ENCODE peak calls at places on chromosome 18, in ten cellular contexts. One of them, this sample, is unnamed. For H3K36me3, the result is how much of the 10 kb centered on the place peaks cover.

GRCh38 chr18:68263481-68263880 is 451.4 kb downstream of the TMX3 start:
- DNase-seq in sigmoid colon: no peak
- DNase-seq in fibroblast of lung: peak
- DNase-seq in psoas muscle: no peak
- DNase-seq in GM23338: no peak
- DNase-seq in Peyer's patch: no peak
- DNase-seq in brain microvascular endothelial cell: peak
- DNase-seq in adipocyte: peak
- DNase-seq in suprapubic skin: no peak
- DNase-seq in HepG2: no peak
- DNase-seq in this sample: no peak

GRCh38 chr18:4403836-4404235 is 51.3 kb downstream of the DLGAP1 start:
- DNase-seq in sigmoid colon: no peak
- DNase-seq in fibroblast of lung: no peak
- DNase-seq in psoas muscle: no peak
- DNase-seq in GM23338: no peak
- DNase-seq in Peyer's patch: no peak
- DNase-seq in brain microvascular endothelial cell: no peak
- DNase-seq in adipocyte: no peak
- DNase-seq in suprapubic skin: no peak
- DNase-seq in HepG2: no peak
- DNase-seq in this sample: no peak

GRCh38 chr18:44309185-44309584 is 371.5 kb upstream of the SETBP1 start:
- DNase-seq in sigmoid colon: no peak
- DNase-seq in fibroblast of lung: peak
- DNase-seq in psoas muscle: no peak
- DNase-seq in GM23338: no peak
- DNase-seq in Peyer's patch: no peak
- DNase-seq in brain microvascular endothelial cell: no peak
- DNase-seq in adipocyte: peak
- DNase-seq in suprapubic skin: no peak
- DNase-seq in HepG2: no peak
- DNase-seq in this sample: no peak

GRCh38 chr18:55587341-55588000 is 521 bp downstream of the TCF4 start:
- DNase-seq in sigmoid colon: no peak
- DNase-seq in fibroblast of lung: peak
- DNase-seq in psoas muscle: peak
- DNase-seq in GM23338: peak
- DNase-seq in Peyer's patch: no peak
- DNase-seq in brain microvascular endothelial cell: peak
- DNase-seq in adipocyte: peak
- DNase-seq in suprapubic skin: no peak
- DNase-seq in HepG2: no peak
- DNase-seq in this sample: no peak

GRCh38 chr18:78731423-78732032 is 248.1 kb upstream of the SALL3 start:
- DNase-seq in sigmoid colon: no peak
- DNase-seq in fibroblast of lung: no peak
- DNase-seq in psoas muscle: no peak
- DNase-seq in GM23338: no peak
- DNase-seq in Peyer's patch: no peak
- DNase-seq in brain microvascular endothelial cell: no peak
- DNase-seq in adipocyte: no peak
- DNase-seq in suprapubic skin: peak
- DNase-seq in HepG2: no peak
- DNase-seq in this sample: no peak

GRCh38 chr18:7084080-7084765 is 33.4 kb downstream of the LAMA1 start:
- DNase-seq in sigmoid colon: no peak
- DNase-seq in fibroblast of lung: peak
- DNase-seq in psoas muscle: no peak
- DNase-seq in GM23338: no peak
- DNase-seq in Peyer's patch: no peak
- DNase-seq in brain microvascular endothelial cell: peak
- DNase-seq in adipocyte: peak
- DNase-seq in suprapubic skin: no peak
- DNase-seq in HepG2: no peak
- DNase-seq in this sample: no peak

GRCh38 chr18:77666613-77667012 is 417.0 kb downstream of the GALR1 start:
- DNase-seq in sigmoid colon: no peak
- DNase-seq in fibroblast of lung: no peak
- DNase-seq in psoas muscle: no peak
- DNase-seq in GM23338: no peak
- DNase-seq in Peyer's patch: no peak
- DNase-seq in brain microvascular endothelial cell: no peak
- DNase-seq in adipocyte: no peak
- DNase-seq in suprapubic skin: no peak
- DNase-seq in HepG2: no peak
- DNase-seq in this sample: no peak

GRCh38 chr18:76889086-76889699 is 66.8 kb downstream of the ZNF236 start:
- DNase-seq in sigmoid colon: no peak
- DNase-seq in fibroblast of lung: no peak
- DNase-seq in psoas muscle: no peak
- DNase-seq in GM23338: no peak
- DNase-seq in Peyer's patch: no peak
- DNase-seq in brain microvascular endothelial cell: no peak
- DNase-seq in adipocyte: no peak
- DNase-seq in suprapubic skin: no peak
- DNase-seq in HepG2: no peak
- DNase-seq in this sample: no peak

GRCh38 chr18:37920865-37921264 is 355.3 kb upstream of the CELF4 start:
- DNase-seq in sigmoid colon: no peak
- DNase-seq in fibroblast of lung: no peak
- DNase-seq in psoas muscle: no peak
- DNase-seq in GM23338: no peak
- DNase-seq in Peyer's patch: no peak
- DNase-seq in brain microvascular endothelial cell: no peak
- DNase-seq in adipocyte: no peak
- DNase-seq in suprapubic skin: no peak
- DNase-seq in HepG2: no peak
- DNase-seq in this sample: no peak

GRCh38 chr18:54161267-54161666 is 63.2 kb downstream of the MBD2 start:
- DNase-seq in sigmoid colon: no peak
- DNase-seq in fibroblast of lung: peak
- DNase-seq in psoas muscle: no peak
- DNase-seq in GM23338: no peak
- DNase-seq in Peyer's patch: no peak
- DNase-seq in brain microvascular endothelial cell: no peak
- DNase-seq in adipocyte: no peak
- DNase-seq in suprapubic skin: no peak
- DNase-seq in HepG2: no peak
- DNase-seq in this sample: no peak

GRCh38 chr18:61107107-61107506 is 226.1 kb upstream of the CDH20 start:
- DNase-seq in sigmoid colon: no peak
- DNase-seq in fibroblast of lung: no peak
- DNase-seq in psoas muscle: no peak
- DNase-seq in GM23338: no peak
- DNase-seq in Peyer's patch: no peak
- DNase-seq in brain microvascular endothelial cell: no peak
- DNase-seq in adipocyte: no peak
- DNase-seq in suprapubic skin: no peak
- DNase-seq in HepG2: no peak
- DNase-seq in this sample: no peak

GRCh38 chr18:69328086-69328485 is 72.6 kb upstream of the DOK6 start:
- DNase-seq in sigmoid colon: no peak
- DNase-seq in fibroblast of lung: no peak
- DNase-seq in psoas muscle: no peak
- DNase-seq in GM23338: no peak
- DNase-seq in Peyer's patch: no peak
- DNase-seq in brain microvascular endothelial cell: no peak
- DNase-seq in adipocyte: no peak
- DNase-seq in suprapubic skin: no peak
- DNase-seq in HepG2: no peak
- DNase-seq in this sample: no peak

DNA sequence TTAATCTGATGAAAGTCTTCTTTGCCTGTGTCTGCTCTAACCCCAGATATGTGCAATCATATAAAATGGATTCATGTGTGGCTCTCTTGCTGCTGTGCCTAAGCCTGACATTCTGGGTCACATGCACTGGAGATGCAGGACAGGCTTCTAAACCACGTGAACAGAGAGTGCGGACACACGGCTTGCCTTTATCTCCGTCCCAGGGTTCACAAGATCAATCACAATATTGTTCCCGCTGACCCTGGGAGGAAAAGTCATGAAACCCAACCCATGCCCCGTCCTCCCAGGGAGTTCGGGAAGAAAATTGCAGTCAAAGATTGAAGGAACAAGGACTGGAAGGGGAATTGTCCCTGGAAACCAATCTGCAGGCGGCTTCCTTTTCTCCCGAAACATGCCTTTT is 74.8 kb downstream of the VAPA start:
- DNase-seq in sigmoid colon: no peak
- DNase-seq in fibroblast of lung: no peak
- DNase-seq in psoas muscle: no peak
- DNase-seq in GM23338: no peak
- DNase-seq in Peyer's patch: no peak
- DNase-seq in brain microvascular endothelial cell: no peak
- DNase-seq in adipocyte: no peak
- DNase-seq in suprapubic skin: no peak
- DNase-seq in HepG2: peak
- DNase-seq in this sample: no peak
- H3K36me3 ChIP-seq in sigmoid colon: under half
- H3K36me3 ChIP-seq in fibroblast of lung: under half
- H3K36me3 ChIP-seq in psoas muscle: under half
- H3K36me3 ChIP-seq in GM23338: under half
- H3K36me3 ChIP-seq in Peyer's patch: under half
- H3K36me3 ChIP-seq in brain microvascular endothelial cell: under half
- H3K36me3 ChIP-seq in adipocyte: under half
- H3K36me3 ChIP-seq in suprapubic skin: under half
- H3K36me3 ChIP-seq in HepG2: under half
- H3K36me3 ChIP-seq in this sample: under half

DNA sequence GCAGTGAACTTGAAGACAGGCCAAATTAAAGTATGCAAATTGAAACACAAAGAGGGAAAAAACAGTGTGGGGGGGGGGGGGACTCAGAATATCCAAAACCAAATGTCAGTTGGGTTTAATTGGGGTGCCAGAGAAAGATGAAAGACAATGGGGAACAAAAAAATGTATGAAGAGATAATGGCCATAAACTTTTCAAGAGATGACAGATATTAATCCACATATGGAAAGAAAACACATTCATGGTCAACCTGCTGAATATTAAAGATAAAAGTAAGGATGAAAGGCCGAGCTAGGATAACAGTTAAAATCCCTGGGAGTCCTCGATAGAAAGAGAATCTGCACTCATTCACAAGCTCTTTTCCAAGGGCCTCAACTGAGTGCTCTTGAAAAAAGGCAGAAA is 26.6 kb downstream of the SMAD2 start:
- DNase-seq in sigmoid colon: no peak
- DNase-seq in fibroblast of lung: no peak
- DNase-seq in psoas muscle: no peak
- DNase-seq in GM23338: no peak
- DNase-seq in Peyer's patch: no peak
- DNase-seq in brain microvascular endothelial cell: no peak
- DNase-seq in adipocyte: no peak
- DNase-seq in suprapubic skin: no peak
- DNase-seq in HepG2: no peak
- DNase-seq in this sample: no peak
- H3K4me3 ChIP-seq in sigmoid colon: no peak
- H3K4me3 ChIP-seq in fibroblast of lung: no peak
- H3K4me3 ChIP-seq in psoas muscle: no peak
- H3K4me3 ChIP-seq in GM23338: peak
- H3K4me3 ChIP-seq in Peyer's patch: no peak
- H3K4me3 ChIP-seq in brain microvascular endothelial cell: no peak
- H3K4me3 ChIP-seq in adipocyte: no peak
- H3K4me3 ChIP-seq in suprapubic skin: no peak
- H3K4me3 ChIP-seq in HepG2: no peak
- H3K4me3 ChIP-seq in this sample: no peak

GRCh38 chr18:45589559-45590041 is 25.7 kb upstream of the SLC14A2 start:
- DNase-seq in sigmoid colon: no peak
- DNase-seq in fibroblast of lung: peak
- DNase-seq in psoas muscle: peak
- DNase-seq in GM23338: peak
- DNase-seq in Peyer's patch: no peak
- DNase-seq in brain microvascular endothelial cell: peak
- DNase-seq in adipocyte: peak
- DNase-seq in suprapubic skin: no peak
- DNase-seq in HepG2: no peak
- DNase-seq in this sample: no peak

GRCh38 chr18:45590060-45590537 is 25.2 kb upstream of the SLC14A2 start:
- DNase-seq in sigmoid colon: no peak
- DNase-seq in fibroblast of lung: no peak
- DNase-seq in psoas muscle: no peak
- DNase-seq in GM23338: no peak
- DNase-seq in Peyer's patch: no peak
- DNase-seq in brain microvascular endothelial cell: no peak
- DNase-seq in adipocyte: peak
- DNase-seq in suprapubic skin: no peak
- DNase-seq in HepG2: no peak
- DNase-seq in this sample: no peak

GRCh38 chr18:45588284-45588683 is 27.0 kb upstream of the SLC14A2 start:
- DNase-seq in sigmoid colon: no peak
- DNase-seq in fibroblast of lung: peak
- DNase-seq in psoas muscle: no peak
- DNase-seq in GM23338: no peak
- DNase-seq in Peyer's patch: no peak
- DNase-seq in brain microvascular endothelial cell: no peak
- DNase-seq in adipocyte: peak
- DNase-seq in suprapubic skin: no peak
- DNase-seq in HepG2: no peak
- DNase-seq in this sample: no peak

GRCh38 chr18:45588831-45589558 is 26.3 kb upstream of the SLC14A2 start:
- DNase-seq in sigmoid colon: no peak
- DNase-seq in fibroblast of lung: peak
- DNase-seq in psoas muscle: no peak
- DNase-seq in GM23338: no peak
- DNase-seq in Peyer's patch: no peak
- DNase-seq in brain microvascular endothelial cell: no peak
- DNase-seq in adipocyte: peak
- DNase-seq in suprapubic skin: no peak
- DNase-seq in HepG2: no peak
- DNase-seq in this sample: no peak

GRCh38 chr18:45590546-45590945 is 24.7 kb upstream of the SLC14A2 start:
- DNase-seq in sigmoid colon: no peak
- DNase-seq in fibroblast of lung: no peak
- DNase-seq in psoas muscle: no peak
- DNase-seq in GM23338: no peak
- DNase-seq in Peyer's patch: no peak
- DNase-seq in brain microvascular endothelial cell: no peak
- DNase-seq in adipocyte: no peak
- DNase-seq in suprapubic skin: no peak
- DNase-seq in HepG2: no peak
- DNase-seq in this sample: no peak
- H3K36me3 ChIP-seq in sigmoid colon: under half
- H3K36me3 ChIP-seq in fibroblast of lung: under half
- H3K36me3 ChIP-seq in psoas muscle: under half
- H3K36me3 ChIP-seq in GM23338: under half
- H3K36me3 ChIP-seq in Peyer's patch: under half
- H3K36me3 ChIP-seq in brain microvascular endothelial cell: under half
- H3K36me3 ChIP-seq in adipocyte: under half
- H3K36me3 ChIP-seq in suprapubic skin: under half
- H3K36me3 ChIP-seq in HepG2: under half
- H3K36me3 ChIP-seq in this sample: under half

DNA sequence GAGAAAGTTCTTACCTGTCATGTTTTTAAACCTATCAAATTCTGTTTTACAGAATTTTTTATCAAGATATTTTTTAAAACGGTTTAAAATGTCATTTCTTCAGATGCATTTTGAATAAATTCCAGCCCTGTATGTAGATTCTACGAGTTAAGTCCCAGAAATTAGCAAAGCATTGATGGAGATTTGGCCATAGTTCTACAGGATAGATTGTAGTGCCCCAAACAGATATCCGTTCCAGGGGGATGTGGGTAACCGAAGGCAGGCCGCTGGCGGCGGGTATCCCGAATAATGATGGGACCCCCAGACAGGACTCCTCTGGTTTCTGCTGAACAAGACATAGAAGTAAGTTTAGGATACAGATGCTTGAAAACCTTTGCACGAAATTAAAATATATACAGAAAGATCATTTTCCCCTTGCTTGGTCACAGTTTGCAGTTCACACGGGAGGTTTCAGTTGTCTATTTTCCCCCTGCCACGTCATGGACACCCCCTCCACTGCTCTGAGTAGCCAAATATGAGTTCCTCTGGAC is 755 bp downstream of the NOL4 start:
- DNase-seq in sigmoid colon: no peak
- DNase-seq in fibroblast of lung: no peak
- DNase-seq in psoas muscle: no peak
- DNase-seq in GM23338: no peak
- DNase-seq in Peyer's patch: no peak
- DNase-seq in brain microvascular endothelial cell: no peak
- DNase-seq in adipocyte: no peak
- DNase-seq in suprapubic skin: no peak
- DNase-seq in HepG2: no peak
- DNase-seq in this sample: no peak
- H3K4me3 ChIP-seq in sigmoid colon: peak
- H3K4me3 ChIP-seq in fibroblast of lung: peak
- H3K4me3 ChIP-seq in psoas muscle: peak
- H3K4me3 ChIP-seq in GM23338: peak
- H3K4me3 ChIP-seq in Peyer's patch: no peak
- H3K4me3 ChIP-seq in brain microvascular endothelial cell: peak
- H3K4me3 ChIP-seq in adipocyte: peak
- H3K4me3 ChIP-seq in suprapubic skin: peak
- H3K4me3 ChIP-seq in HepG2: peak
- H3K4me3 ChIP-seq in this sample: peak

This sample was measured in kidney epithelial cell.